ENCODE peak calls at places on chromosomes 12 and 14, in nine cellular contexts. Z is breast epithelium; P is CD4-positive, CD25-positive, alpha-beta regulatory T cell; D is heart right ventricle; F is brain microvascular endothelial cell; E is neural progenitor cell; A is thyroid gland; Y is CD8-positive, alpha-beta memory T cell; B is effector memory CD4-positive, alpha-beta T cell. M is an unnamed sample. For H3K36me3, the result is how much of the 10 kb centered on the place peaks cover.

GRCh38 chr12:59393506-59393905 is 202.3 kb upstream of the SLC16A7 start:
- DNase-seq in Z (no peak), P (no peak), D (no peak), F (no peak), E (no peak), A (no peak), Y (no peak), B (no peak), M (no peak)

GRCh38 chr12:60144395-60144794 is 548.6 kb downstream of the SLC16A7 start:
- DNase-seq in Z (no peak), P (no peak), D (no peak), F (no peak), E (no peak), A (no peak), Y (no peak), B (no peak), M (no peak)

GRCh38 chr14:102484316-102484715 is 25.3 kb downstream of the ANKRD9 start:
- DNase-seq in Z (no peak), P (no peak), D (no peak), F (no peak), E (no peak), A (no peak), Y (no peak), B (no peak), M (peak)

GRCh38 chr14:104985675-104986486 is at the start of gene CLBA1:
- DNase-seq in Z (peak), P (peak), D (peak), F (peak), E (peak), A (peak), Y (peak), B (peak), M (peak)

GRCh38 chr12:101592931-101593330 is 1.8 kb upstream of the MYBPC1 start:
- DNase-seq in Z (no peak), P (no peak), D (no peak), F (no peak), E (no peak), A (no peak), Y (no peak), B (no peak), M (no peak)

GRCh38 chr12:49868952-49869815 is 26.3 kb upstream of the BCDIN3D start:
- DNase-seq in Z (peak), P (no peak), D (peak), F (peak), E (no peak), A (peak), Y (no peak), B (no peak), M (peak)

GRCh38 chr14:65239143-65239672 is 136.9 kb upstream of the MAX start:
- DNase-seq in Z (no peak), P (no peak), D (no peak), F (peak), E (no peak), A (no peak), Y (no peak), B (no peak), M (no peak)

GRCh38 chr12:56676851-56677601 is 11.1 kb downstream of the PTGES3 start:
- DNase-seq in Z (no peak), P (no peak), D (no peak), F (no peak), E (no peak), A (no peak), Y (no peak), B (no peak), M (no peak)

GRCh38 chr12:67681145-67681778 is 32.7 kb downstream of the DYRK2 start:
- DNase-seq in Z (no peak), P (no peak), D (no peak), F (peak), E (no peak), A (peak), Y (no peak), B (no peak), M (no peak)

DNA sequence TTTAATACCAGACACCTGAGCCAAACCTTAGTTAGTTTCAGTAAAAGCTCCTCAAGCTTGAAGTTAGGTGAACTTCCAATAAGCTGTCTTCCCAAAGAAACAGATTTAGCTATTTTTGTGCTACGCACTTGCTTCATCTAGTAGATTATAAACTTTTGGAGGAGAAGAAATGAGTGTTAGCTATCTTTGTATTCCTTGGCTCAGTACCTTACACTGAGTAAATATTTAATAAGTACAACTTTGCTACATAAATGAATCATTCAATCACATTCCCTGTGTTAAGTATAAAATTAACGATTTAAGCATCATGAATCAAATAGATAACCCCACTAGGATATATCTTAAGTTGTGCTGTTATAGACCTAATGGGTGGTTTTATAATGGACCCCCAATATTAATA is 307.0 kb downstream of the PCNX1 start:
- DNase-seq in Z (no peak), P (no peak), D (no peak), F (no peak), E (no peak), A (no peak), Y (no peak), B (no peak), M (no peak)
- H3K36me3 ChIP-seq in Z (under half), P (under half), D (under half), F (under half), E (under half), A (under half), Y (under half), B (under half), M (under half)

GRCh38 chr12:14310866-14311265 is 54.6 kb upstream of the ATF7IP start:
- DNase-seq in Z (no peak), P (no peak), D (no peak), F (no peak), E (no peak), A (no peak), Y (no peak), B (no peak), M (no peak)

GRCh38 chr12:14307004-14307403 is 58.5 kb upstream of the ATF7IP start:
- DNase-seq in Z (no peak), P (no peak), D (no peak), F (no peak), E (no peak), A (no peak), Y (no peak), B (no peak), M (no peak)

GRCh38 chr12:14313379-14313778 is 52.1 kb upstream of the ATF7IP start:
- DNase-seq in Z (no peak), P (no peak), D (no peak), F (no peak), E (no peak), A (no peak), Y (no peak), B (no peak), M (no peak)

GRCh38 chr12:14308516-14308915 is 57.0 kb upstream of the ATF7IP start:
- DNase-seq in Z (no peak), P (no peak), D (no peak), F (no peak), E (no peak), A (no peak), Y (no peak), B (no peak), M (no peak)
- H3K36me3 ChIP-seq in Z (under half), P (under half), D (under half), F (under half), E (under half), A (under half), Y (under half), B (under half), M (under half)

GRCh38 chr14:95132732-95133131 is 24.6 kb downstream of the DICER1 start:
- DNase-seq in Z (no peak), P (no peak), D (no peak), F (no peak), E (no peak), A (no peak), Y (no peak), B (no peak), M (no peak)
- H3K36me3 ChIP-seq in Z (under half), P (half or more), D (half or more), F (under half), E (under half), A (under half), Y (under half), B (under half), M (under half)

DNA sequence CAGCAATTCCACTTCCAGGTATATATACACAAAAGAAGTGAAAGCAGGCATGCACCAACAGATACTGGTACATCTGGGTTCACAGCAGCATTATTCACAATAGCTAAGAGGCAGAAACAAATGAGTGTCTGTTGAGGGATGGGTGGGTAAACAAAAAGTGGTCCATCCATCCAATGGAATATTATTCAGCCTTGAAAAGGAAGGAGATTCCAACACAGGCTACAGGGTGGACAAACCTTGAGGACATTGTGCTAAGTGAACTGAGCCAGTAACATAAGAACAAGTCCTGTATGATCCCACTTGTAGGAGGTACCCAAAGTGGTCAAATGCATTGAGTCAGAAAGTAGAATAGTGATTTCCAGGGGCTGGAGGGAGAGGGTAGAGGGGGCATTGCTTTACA is 27.6 kb upstream of the BEGAIN start:
- DNase-seq in Z (no peak), P (no peak), D (no peak), F (no peak), E (no peak), A (no peak), Y (no peak), B (no peak), M (no peak)
- H3K36me3 ChIP-seq in Z (under half), P (under half), D (under half), F (under half), E (under half), A (under half), Y (under half), B (under half), M (under half)

GRCh38 chr12:10697872-10698271 is 24.0 kb upstream of the STYK1 start:
- DNase-seq in Z (no peak), P (no peak), D (no peak), F (no peak), E (no peak), A (no peak), Y (no peak), B (no peak), M (no peak)
- H3K36me3 ChIP-seq in Z (under half), P (under half), D (half or more), F (under half), E (under half), A (under half), Y (under half), B (under half), M (under half)

GRCh38 chr12:95257541-95257940 is 39.9 kb downstream of the VEZT start:
- DNase-seq in Z (no peak), P (no peak), D (no peak), F (no peak), E (peak), A (no peak), Y (no peak), B (no peak), M (no peak)
- H3K36me3 ChIP-seq in Z (under half), P (half or more), D (half or more), F (under half), E (under half), A (under half), Y (under half), B (under half), M (under half)

GRCh38 chr14:23024612-23025075 is 10.1 kb downstream of the PSMB5 start:
- DNase-seq in Z (no peak), P (no peak), D (no peak), F (no peak), E (no peak), A (no peak), Y (no peak), B (no peak), M (no peak)
- H3K36me3 ChIP-seq in Z (under half), P (under half), D (half or more), F (under half), E (under half), A (under half), Y (under half), B (under half), M (under half)

GRCh38 chr12:46360370-46360769 is 12.2 kb downstream of the SLC38A2 start:
- DNase-seq in Z (no peak), P (no peak), D (no peak), F (no peak), E (no peak), A (no peak), Y (no peak), B (no peak), M (no peak)

GRCh38 chr12:46360908-46361666 is 11.5 kb downstream of the SLC38A2 start:
- DNase-seq in Z (no peak), P (peak), D (no peak), F (no peak), E (no peak), A (no peak), Y (no peak), B (no peak), M (no peak)

GRCh38 chr12:46362895-46363581 is 9.5 kb downstream of the SLC38A2 start:
- DNase-seq in Z (no peak), P (no peak), D (no peak), F (no peak), E (no peak), A (no peak), Y (no peak), B (no peak), M (no peak)

GRCh38 chr12:46359667-46360280 is 12.8 kb downstream of the SLC38A2 start:
- DNase-seq in Z (no peak), P (no peak), D (no peak), F (no peak), E (no peak), A (no peak), Y (no peak), B (no peak), M (no peak)

GRCh38 chr12:46361667-46362034 is 10.9 kb downstream of the SLC38A2 start:
- DNase-seq in Z (no peak), P (no peak), D (no peak), F (no peak), E (no peak), A (no peak), Y (no peak), B (no peak), M (no peak)
- H3K36me3 ChIP-seq in Z (under half), P (half or more), D (half or more), F (half or more), E (half or more), A (half or more), Y (half or more), B (half or more), M (under half)